ENCODE peak calls at places on chromosomes 13 and 19, in four cellular contexts. One of them, this sample, is unnamed.

GRCh38 chr19:13022111-13022858 is 27.0 kb downstream of the NFIX start:
- DNase-seq in fibroblast of lung: peak
- DNase-seq in colonic mucosa: no peak
- DNase-seq in coronary artery: peak
- DNase-seq in this sample: peak

GRCh38 chr13:77919351-77920294 is 992 bp upstream of the EDNRB start:
- DNase-seq in fibroblast of lung: peak
- DNase-seq in colonic mucosa: peak
- DNase-seq in coronary artery: peak
- DNase-seq in this sample: peak

GRCh38 chr13:63942372-63942771 is 2526.7 kb upstream of the PCDH20 start:
- DNase-seq in fibroblast of lung: peak
- DNase-seq in colonic mucosa: no peak
- DNase-seq in coronary artery: no peak
- DNase-seq in this sample: peak

GRCh38 chr19:11387154-11388034 is 3.3 kb upstream of the EPOR start:
- DNase-seq in colonic mucosa: no peak
- DNase-seq in fibroblast of lung: no peak
- DNase-seq in coronary artery: no peak
- DNase-seq in this sample: no peak

GRCh38 chr19:29678484-29679106 is 13.3 kb downstream of the PLEKHF1 start:
- DNase-seq in colonic mucosa: no peak
- DNase-seq in coronary artery: no peak
- DNase-seq in fibroblast of lung: peak
- DNase-seq in this sample: peak

GRCh38 chr13:110610955-110611595 is 4.3 kb upstream of the NAXD start:
- DNase-seq in coronary artery: no peak
- DNase-seq in colonic mucosa: no peak
- DNase-seq in fibroblast of lung: peak
- DNase-seq in this sample: no peak

GRCh38 chr19:19900124-19900523 is 622 bp upstream of the ZNF93 start:
- DNase-seq in coronary artery: no peak
- DNase-seq in colonic mucosa: no peak
- DNase-seq in fibroblast of lung: peak
- DNase-seq in this sample: peak

GRCh38 chr19:18057557-18057956 is 29.2 kb downstream of the IL12RB1 start:
- DNase-seq in coronary artery: no peak
- DNase-seq in fibroblast of lung: peak
- DNase-seq in colonic mucosa: peak
- DNase-seq in this sample: peak

GRCh38 chr13:41694902-41695301 is 237.6 kb downstream of the RGCC start:
- DNase-seq in colonic mucosa: peak
- DNase-seq in fibroblast of lung: peak
- DNase-seq in coronary artery: peak
- DNase-seq in this sample: peak

GRCh38 chr13:36819811-36820140 is 754 bp downstream of the RFXAP start:
- DNase-seq in colonic mucosa: no peak
- DNase-seq in fibroblast of lung: peak
- DNase-seq in coronary artery: no peak
- DNase-seq in this sample: peak

GRCh38 chr13:30639671-30640070 is 22.0 kb downstream of the USPL1 start:
- DNase-seq in fibroblast of lung: no peak
- DNase-seq in coronary artery: no peak
- DNase-seq in colonic mucosa: no peak
- DNase-seq in this sample: peak

GRCh38 chr13:45162821-45163220 is 38.0 kb downstream of the KCTD4 start:
- DNase-seq in colonic mucosa: no peak
- DNase-seq in fibroblast of lung: peak
- DNase-seq in coronary artery: no peak
- DNase-seq in this sample: peak

GRCh38 chr19:33879818-33880575 is 83.3 kb downstream of the KCTD15 start:
- DNase-seq in fibroblast of lung: no peak
- DNase-seq in colonic mucosa: no peak
- DNase-seq in coronary artery: no peak
- DNase-seq in this sample: no peak

GRCh38 chr19:2837430-2837829 is 3.8 kb upstream of the ZNF555 start:
- DNase-seq in fibroblast of lung: no peak
- DNase-seq in coronary artery: no peak
- DNase-seq in colonic mucosa: no peak
- DNase-seq in this sample: no peak

GRCh38 chr13:49953560-49953959 is 17.4 kb upstream of the SPRYD7 start:
- DNase-seq in colonic mucosa: no peak
- DNase-seq in fibroblast of lung: no peak
- DNase-seq in coronary artery: no peak
- DNase-seq in this sample: no peak

GRCh38 chr19:40284501-40285352 is at the start of gene AKT2:
- DNase-seq in colonic mucosa: no peak
- DNase-seq in fibroblast of lung: peak
- DNase-seq in coronary artery: no peak
- DNase-seq in this sample: peak

GRCh38 chr13:26629260-26629659 is 71.8 kb downstream of the WASF3 start:
- DNase-seq in fibroblast of lung: no peak
- DNase-seq in colonic mucosa: no peak
- DNase-seq in coronary artery: no peak
- DNase-seq in this sample: peak

GRCh38 chr13:113176292-113176691 is 17.8 kb downstream of the PROZ start:
- DNase-seq in colonic mucosa: peak
- DNase-seq in coronary artery: no peak
- DNase-seq in fibroblast of lung: no peak
- DNase-seq in this sample: no peak

GRCh38 chr13:21034602-21035190 is 26.7 kb downstream of the LATS2 start:
- DNase-seq in colonic mucosa: no peak
- DNase-seq in coronary artery: no peak
- DNase-seq in fibroblast of lung: no peak
- DNase-seq in this sample: peak

GRCh38 chr13:95704510-95704909 is 27.6 kb downstream of the DNAJC3 start:
- DNase-seq in coronary artery: no peak
- DNase-seq in fibroblast of lung: peak
- DNase-seq in colonic mucosa: no peak
- DNase-seq in this sample: peak

GRCh38 chr13:41639955-41640780 is 182.8 kb downstream of the RGCC start:
- DNase-seq in fibroblast of lung: peak
- DNase-seq in coronary artery: no peak
- DNase-seq in colonic mucosa: no peak
- DNase-seq in this sample: peak

GRCh38 chr13:85812282-85812681 is 13.1 kb upstream of the SLITRK6 start:
- DNase-seq in colonic mucosa: no peak
- DNase-seq in coronary artery: no peak
- DNase-seq in fibroblast of lung: no peak
- DNase-seq in this sample: no peak

GRCh38 chr13:85806553-85807175 is 7.4 kb upstream of the SLITRK6 start:
- DNase-seq in colonic mucosa: no peak
- DNase-seq in fibroblast of lung: peak
- DNase-seq in coronary artery: no peak
- DNase-seq in this sample: peak
- TF ChIP-seq CTCF in colonic mucosa: peak
- TF ChIP-seq CTCF in fibroblast of lung: peak
- TF ChIP-seq CTCF in coronary artery: peak
- TF ChIP-seq CTCF in this sample: peak

GRCh38 chr19:49213791-49214190 is 56.2 kb downstream of the TRPM4 start:
- DNase-seq in coronary artery: no peak
- DNase-seq in colonic mucosa: no peak
- DNase-seq in fibroblast of lung: no peak
- DNase-seq in this sample: no peak

GRCh38 chr19:49212302-49212701 is 54.7 kb downstream of the TRPM4 start:
- DNase-seq in colonic mucosa: no peak
- DNase-seq in fibroblast of lung: peak
- DNase-seq in coronary artery: no peak
- DNase-seq in this sample: peak

GRCh38 chr19:49216076-49216475 is 58.5 kb downstream of the TRPM4 start:
- DNase-seq in fibroblast of lung: no peak
- DNase-seq in coronary artery: no peak
- DNase-seq in colonic mucosa: no peak
- DNase-seq in this sample: peak

GRCh38 chr19:49217382-49217781 is 59.8 kb downstream of the TRPM4 start:
- DNase-seq in coronary artery: no peak
- DNase-seq in fibroblast of lung: peak
- DNase-seq in colonic mucosa: no peak
- DNase-seq in this sample: no peak

GRCh38 chr19:49214701-49215100 is 57.1 kb downstream of the TRPM4 start:
- DNase-seq in coronary artery: no peak
- DNase-seq in colonic mucosa: no peak
- DNase-seq in fibroblast of lung: no peak
- DNase-seq in this sample: no peak
- TF ChIP-seq CTCF in coronary artery: no peak
- TF ChIP-seq CTCF in colonic mucosa: no peak
- TF ChIP-seq CTCF in fibroblast of lung: no peak
- TF ChIP-seq CTCF in this sample: no peak

GRCh38 chr19:38919837-38920528 is 8.0 kb upstream of the CCER2 start:
- DNase-seq in coronary artery: no peak
- DNase-seq in fibroblast of lung: no peak
- DNase-seq in colonic mucosa: no peak
- DNase-seq in this sample: no peak

GRCh38 chr19:38918526-38918925 is 6.5 kb upstream of the CCER2 start:
- DNase-seq in fibroblast of lung: no peak
- DNase-seq in coronary artery: no peak
- DNase-seq in colonic mucosa: no peak
- DNase-seq in this sample: no peak

GRCh38 chr19:38915329-38916321 is 3.6 kb upstream of the CCER2 start:
- DNase-seq in colonic mucosa: no peak
- DNase-seq in coronary artery: no peak
- DNase-seq in fibroblast of lung: no peak
- DNase-seq in this sample: no peak

GRCh38 chr19:38917516-38917915 is 5.5 kb upstream of the CCER2 start:
- DNase-seq in fibroblast of lung: no peak
- DNase-seq in colonic mucosa: no peak
- DNase-seq in coronary artery: no peak
- DNase-seq in this sample: no peak

DNA sequence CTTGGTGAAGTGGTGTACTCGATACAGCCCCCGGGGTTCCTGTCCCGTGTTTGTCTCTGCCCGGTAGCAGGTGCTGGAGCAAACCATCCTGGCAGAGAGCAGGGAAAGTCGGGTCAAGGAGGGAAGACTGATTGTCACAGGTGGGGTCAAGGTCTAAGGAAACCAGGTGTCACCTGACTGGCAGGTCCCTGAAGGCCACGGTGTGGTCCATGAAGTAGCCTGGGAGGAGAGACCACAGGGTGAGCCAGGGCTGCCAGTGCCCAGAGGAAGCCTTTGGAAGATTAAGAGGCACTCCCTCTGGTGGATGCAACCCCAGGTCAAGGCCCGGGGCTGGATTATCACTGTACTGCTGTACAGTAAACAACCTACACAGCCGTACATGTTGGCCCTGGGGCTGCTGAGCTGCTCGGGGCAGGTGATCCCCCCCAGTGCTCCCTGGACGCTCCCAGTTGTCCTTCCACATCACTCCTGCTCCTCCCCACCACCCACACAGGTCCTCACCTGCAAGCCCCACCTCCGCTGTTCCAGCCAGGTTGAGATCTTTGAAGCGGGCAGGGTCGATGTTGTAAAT is 6.0 kb upstream of the CCER2 start:
- DNase-seq in colonic mucosa: no peak
- DNase-seq in fibroblast of lung: no peak
- DNase-seq in coronary artery: no peak
- DNase-seq in this sample: peak
- TF ChIP-seq CTCF in colonic mucosa: no peak
- TF ChIP-seq CTCF in fibroblast of lung: no peak
- TF ChIP-seq CTCF in coronary artery: no peak
- TF ChIP-seq CTCF in this sample: peak

DNA sequence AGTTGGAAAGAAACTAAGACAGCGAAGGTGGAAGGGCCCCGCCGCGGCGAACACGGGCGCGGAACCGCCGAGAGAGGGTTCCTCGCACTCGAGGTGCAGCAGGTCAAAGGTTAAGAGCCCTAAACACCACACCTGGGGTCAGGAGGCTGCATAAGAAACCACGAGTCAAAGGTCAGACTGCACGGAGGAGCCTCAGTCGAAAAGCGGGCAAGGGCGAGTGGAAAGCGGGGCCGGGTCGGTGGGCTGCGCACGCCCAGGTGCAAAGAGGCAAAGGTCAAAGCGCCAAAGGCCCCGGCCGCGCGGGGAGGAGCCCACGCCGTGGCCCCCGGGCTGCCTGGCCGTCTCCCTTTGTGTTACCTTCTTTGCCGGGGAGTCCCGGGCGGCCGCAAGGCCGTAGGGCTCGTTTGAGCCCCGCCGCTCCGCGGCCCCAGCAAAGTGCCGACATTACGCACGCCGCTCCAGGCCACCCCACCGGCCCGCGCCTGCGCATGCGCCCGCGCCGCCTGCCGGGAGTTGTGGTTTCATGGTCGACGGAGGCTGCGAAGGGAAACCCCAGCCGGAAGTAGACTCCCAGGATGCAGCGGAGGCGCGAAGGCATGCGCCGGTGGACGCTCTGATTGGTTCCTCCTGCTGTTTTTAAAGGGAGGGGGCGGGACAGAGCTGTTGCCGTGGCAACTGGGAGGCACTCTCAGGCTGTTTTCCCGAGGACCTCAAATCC is at the start of gene POLRMT:
- DNase-seq in fibroblast of lung: peak
- DNase-seq in colonic mucosa: peak
- DNase-seq in coronary artery: peak
- DNase-seq in this sample: peak
- TF ChIP-seq CTCF in fibroblast of lung: no peak
- TF ChIP-seq CTCF in colonic mucosa: no peak
- TF ChIP-seq CTCF in coronary artery: no peak
- TF ChIP-seq CTCF in this sample: no peak

DNA sequence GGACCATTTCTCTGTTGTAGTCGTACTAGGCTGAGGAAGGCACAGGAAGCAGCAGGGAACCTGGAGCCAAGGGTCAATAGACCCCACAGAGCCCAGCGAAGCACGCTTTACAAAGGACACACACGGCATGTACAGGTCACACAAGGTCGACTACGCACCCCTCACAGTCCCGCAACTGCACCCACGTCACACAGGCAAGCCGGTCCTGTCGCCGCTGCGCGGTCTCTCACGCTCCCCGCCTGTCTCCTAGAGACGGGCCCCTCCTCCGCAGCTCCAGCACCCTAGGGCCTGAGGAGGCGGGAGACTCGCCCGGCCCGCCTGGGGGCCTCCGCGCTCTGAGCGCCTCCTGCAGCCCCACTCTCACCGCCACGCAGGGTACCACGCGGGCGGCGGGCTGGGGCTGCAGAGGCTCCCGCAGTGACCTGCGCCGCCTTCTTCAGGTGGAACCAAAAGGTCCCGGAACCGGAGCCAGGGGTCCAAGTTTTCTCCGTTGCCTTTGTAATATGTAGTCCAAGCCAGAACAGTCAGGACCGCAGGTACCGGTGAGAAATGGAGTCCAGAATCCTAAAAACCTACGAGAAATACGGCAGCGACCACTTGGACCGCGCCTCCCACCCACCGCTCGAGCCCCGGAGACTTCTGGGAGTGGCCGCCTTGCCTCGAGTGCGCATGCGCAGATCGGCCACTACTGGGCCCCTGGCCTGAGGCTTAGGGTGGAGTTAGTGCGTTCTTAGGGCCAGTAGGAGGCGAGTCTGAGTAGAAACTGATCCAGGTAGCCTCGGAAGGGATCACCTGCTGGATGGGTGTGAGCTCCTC is at the start of gene ZNF607:
- DNase-seq in fibroblast of lung: peak
- DNase-seq in coronary artery: peak
- DNase-seq in colonic mucosa: peak
- DNase-seq in this sample: peak
- TF ChIP-seq CTCF in fibroblast of lung: peak
- TF ChIP-seq CTCF in coronary artery: peak
- TF ChIP-seq CTCF in colonic mucosa: peak
- TF ChIP-seq CTCF in this sample: peak

This sample was measured in fibroblast of mammary gland.